ENCODE peak calls at places on chromosomes 12 and 14, in nine cellular contexts. One of them, this sample, is unnamed.

GRCh38 chr14:74500417-74501134 is 7.0 kb downstream of the ISCA2 start:
- DNase-seq in neural progenitor cell: peak; percentile 68
- DNase-seq in type B pancreatic cell: no peak
- DNase-seq in transverse colon: no peak
- DNase-seq in fibroblast of lung: no peak
- DNase-seq in GM12864: no peak
- DNase-seq in psoas muscle: no peak
- DNase-seq in cardiac muscle cell: no peak
- DNase-seq in pancreas: no peak
- DNase-seq in this sample: no peak

GRCh38 chr12:26691234-26691970 is 141.6 kb downstream of the ITPR2 start:
- DNase-seq in neural progenitor cell: peak; percentile 52
- DNase-seq in type B pancreatic cell: no peak
- DNase-seq in transverse colon: no peak
- DNase-seq in fibroblast of lung: peak; percentile 99
- DNase-seq in GM12864: no peak
- DNase-seq in psoas muscle: no peak
- DNase-seq in cardiac muscle cell: peak; percentile 33
- DNase-seq in pancreas: no peak
- DNase-seq in this sample: peak; percentile 96

GRCh38 chr12:75710361-75711069 is 199.1 kb upstream of the KRR1 start:
- DNase-seq in neural progenitor cell: no peak
- DNase-seq in type B pancreatic cell: no peak
- DNase-seq in transverse colon: no peak
- DNase-seq in fibroblast of lung: no peak
- DNase-seq in GM12864: no peak
- DNase-seq in psoas muscle: no peak
- DNase-seq in cardiac muscle cell: no peak
- DNase-seq in pancreas: no peak
- DNase-seq in this sample: no peak

GRCh38 chr12:31702047-31702446 is 26.8 kb downstream of the AMN1 start:
- DNase-seq in neural progenitor cell: peak; percentile 42
- DNase-seq in type B pancreatic cell: no peak
- DNase-seq in transverse colon: no peak
- DNase-seq in fibroblast of lung: peak; percentile 34
- DNase-seq in GM12864: no peak
- DNase-seq in psoas muscle: no peak
- DNase-seq in cardiac muscle cell: peak; percentile 7
- DNase-seq in pancreas: no peak
- DNase-seq in this sample: peak; percentile 36

GRCh38 chr12:59626382-59626781 is 30.6 kb downstream of the SLC16A7 start:
- DNase-seq in neural progenitor cell: no peak
- DNase-seq in type B pancreatic cell: no peak
- DNase-seq in transverse colon: no peak
- DNase-seq in fibroblast of lung: peak; percentile 6
- DNase-seq in GM12864: no peak
- DNase-seq in psoas muscle: no peak
- DNase-seq in cardiac muscle cell: no peak
- DNase-seq in pancreas: no peak
- DNase-seq in this sample: peak; percentile 70

GRCh38 chr12:50788562-50788961 is 24.7 kb downstream of the ATF1 start:
- DNase-seq in neural progenitor cell: no peak
- DNase-seq in type B pancreatic cell: no peak
- DNase-seq in transverse colon: no peak
- DNase-seq in fibroblast of lung: peak; percentile 98
- DNase-seq in GM12864: no peak
- DNase-seq in psoas muscle: no peak
- DNase-seq in cardiac muscle cell: no peak
- DNase-seq in pancreas: no peak
- DNase-seq in this sample: peak; percentile 87

GRCh38 chr14:39109893-39110715 is 4.0 kb upstream of the GEMIN2 start:
- DNase-seq in neural progenitor cell: no peak
- DNase-seq in type B pancreatic cell: no peak
- DNase-seq in transverse colon: no peak
- DNase-seq in fibroblast of lung: no peak
- DNase-seq in GM12864: no peak
- DNase-seq in psoas muscle: no peak
- DNase-seq in cardiac muscle cell: no peak
- DNase-seq in pancreas: no peak
- DNase-seq in this sample: no peak

GRCh38 chr12:112858776-112859175 is 48.0 kb upstream of the OAS1 start:
- DNase-seq in neural progenitor cell: no peak
- DNase-seq in type B pancreatic cell: no peak
- DNase-seq in transverse colon: no peak
- DNase-seq in fibroblast of lung: no peak
- DNase-seq in GM12864: no peak
- DNase-seq in psoas muscle: no peak
- DNase-seq in cardiac muscle cell: no peak
- DNase-seq in pancreas: no peak
- DNase-seq in this sample: no peak

GRCh38 chr12:31859232-31859977 is 99.8 kb upstream of the RESF1 start:
- DNase-seq in neural progenitor cell: no peak
- DNase-seq in type B pancreatic cell: no peak
- DNase-seq in transverse colon: peak; percentile 8
- DNase-seq in fibroblast of lung: no peak
- DNase-seq in GM12864: peak; percentile 52
- DNase-seq in psoas muscle: no peak
- DNase-seq in cardiac muscle cell: no peak
- DNase-seq in pancreas: no peak
- DNase-seq in this sample: no peak

GRCh38 chr14:103121161-103121845 is 2.0 kb upstream of the TNFAIP2 start:
- DNase-seq in neural progenitor cell: no peak
- DNase-seq in type B pancreatic cell: no peak
- DNase-seq in transverse colon: peak; percentile 48
- DNase-seq in fibroblast of lung: no peak
- DNase-seq in GM12864: no peak
- DNase-seq in psoas muscle: peak; percentile 89
- DNase-seq in cardiac muscle cell: no peak
- DNase-seq in pancreas: no peak
- DNase-seq in this sample: peak; percentile 62

GRCh38 chr14:85319998-85320397 is 209.9 kb upstream of the FLRT2 start:
- DNase-seq in neural progenitor cell: no peak
- DNase-seq in type B pancreatic cell: no peak
- DNase-seq in transverse colon: no peak
- DNase-seq in fibroblast of lung: peak; percentile 74
- DNase-seq in GM12864: no peak
- DNase-seq in psoas muscle: no peak
- DNase-seq in cardiac muscle cell: no peak
- DNase-seq in pancreas: no peak
- DNase-seq in this sample: peak; percentile 43

GRCh38 chr12:3033538-3033865 is 43.7 kb upstream of the TSPAN9 start:
- DNase-seq in neural progenitor cell: no peak
- DNase-seq in type B pancreatic cell: no peak
- DNase-seq in transverse colon: no peak
- DNase-seq in fibroblast of lung: no peak
- DNase-seq in GM12864: no peak
- DNase-seq in psoas muscle: peak; percentile 81
- DNase-seq in cardiac muscle cell: no peak
- DNase-seq in pancreas: no peak
- DNase-seq in this sample: no peak

GRCh38 chr14:60326274-60326673 is 77.3 kb downstream of the PPM1A start:
- DNase-seq in neural progenitor cell: no peak
- DNase-seq in type B pancreatic cell: no peak
- DNase-seq in transverse colon: no peak
- DNase-seq in fibroblast of lung: no peak
- DNase-seq in GM12864: no peak
- DNase-seq in psoas muscle: no peak
- DNase-seq in cardiac muscle cell: no peak
- DNase-seq in pancreas: no peak
- DNase-seq in this sample: no peak

GRCh38 chr12:53071591-53072551 is 7.3 kb downstream of the SPRYD3 start:
- DNase-seq in neural progenitor cell: peak; percentile 72
- DNase-seq in type B pancreatic cell: no peak
- DNase-seq in transverse colon: peak; percentile 60
- DNase-seq in fibroblast of lung: peak; percentile 61
- DNase-seq in GM12864: no peak
- DNase-seq in psoas muscle: peak; percentile 89
- DNase-seq in cardiac muscle cell: peak; percentile 70
- DNase-seq in pancreas: peak; percentile 53
- DNase-seq in this sample: no peak
- TF ChIP-seq CTCF in neural progenitor cell: peak; percentile 26
- TF ChIP-seq CTCF in type B pancreatic cell: no peak
- TF ChIP-seq CTCF in transverse colon: no peak
- TF ChIP-seq CTCF in fibroblast of lung: peak; percentile 25
- TF ChIP-seq CTCF in GM12864: no peak
- TF ChIP-seq CTCF in psoas muscle: no peak
- TF ChIP-seq CTCF in cardiac muscle cell: peak; percentile 40
- TF ChIP-seq CTCF in pancreas: no peak
- TF ChIP-seq CTCF in this sample: no peak

DNA sequence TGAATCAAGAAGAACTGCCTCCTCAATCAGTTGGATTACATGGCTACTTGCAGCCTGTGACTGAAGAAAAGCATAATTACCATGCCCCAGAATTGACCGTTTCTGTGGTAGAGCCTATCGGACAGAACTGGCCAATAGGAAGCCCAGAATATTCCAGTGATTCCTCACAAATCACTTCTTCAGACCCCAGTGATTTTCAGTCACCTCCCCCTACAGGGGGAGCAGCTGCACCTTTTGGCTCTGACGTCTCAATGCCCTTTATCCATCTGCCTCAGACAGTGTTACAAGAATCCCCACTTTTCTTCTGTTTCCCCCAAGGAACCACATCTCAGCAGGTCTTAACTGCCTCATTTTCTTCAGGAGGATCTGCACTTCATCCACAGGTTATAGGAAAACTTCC is 80.8 kb downstream of the RAD52 start:
- DNase-seq in neural progenitor cell: peak; percentile 32
- DNase-seq in type B pancreatic cell: no peak
- DNase-seq in transverse colon: no peak
- DNase-seq in fibroblast of lung: no peak
- DNase-seq in GM12864: no peak
- DNase-seq in psoas muscle: no peak
- DNase-seq in cardiac muscle cell: no peak
- DNase-seq in pancreas: no peak
- DNase-seq in this sample: no peak
- TF ChIP-seq CTCF in neural progenitor cell: peak; percentile 47
- TF ChIP-seq CTCF in type B pancreatic cell: no peak
- TF ChIP-seq CTCF in transverse colon: no peak
- TF ChIP-seq CTCF in fibroblast of lung: no peak
- TF ChIP-seq CTCF in GM12864: no peak
- TF ChIP-seq CTCF in psoas muscle: no peak
- TF ChIP-seq CTCF in cardiac muscle cell: peak; percentile 18
- TF ChIP-seq CTCF in pancreas: no peak
- TF ChIP-seq CTCF in this sample: no peak

GRCh38 chr12:14239350-14239934 is 126.0 kb upstream of the ATF7IP start:
- DNase-seq in neural progenitor cell: no peak
- DNase-seq in type B pancreatic cell: peak; percentile 69
- DNase-seq in transverse colon: no peak
- DNase-seq in fibroblast of lung: peak; percentile 60
- DNase-seq in GM12864: peak; percentile 78
- DNase-seq in psoas muscle: no peak
- DNase-seq in cardiac muscle cell: peak; percentile 69
- DNase-seq in pancreas: no peak
- DNase-seq in this sample: no peak
- TF ChIP-seq CTCF in neural progenitor cell: peak; percentile 21
- TF ChIP-seq CTCF in type B pancreatic cell: peak; percentile 52
- TF ChIP-seq CTCF in transverse colon: no peak
- TF ChIP-seq CTCF in fibroblast of lung: no peak
- TF ChIP-seq CTCF in GM12864: peak; percentile 57
- TF ChIP-seq CTCF in psoas muscle: no peak
- TF ChIP-seq CTCF in cardiac muscle cell: no peak
- TF ChIP-seq CTCF in pancreas: no peak
- TF ChIP-seq CTCF in this sample: no peak

DNA sequence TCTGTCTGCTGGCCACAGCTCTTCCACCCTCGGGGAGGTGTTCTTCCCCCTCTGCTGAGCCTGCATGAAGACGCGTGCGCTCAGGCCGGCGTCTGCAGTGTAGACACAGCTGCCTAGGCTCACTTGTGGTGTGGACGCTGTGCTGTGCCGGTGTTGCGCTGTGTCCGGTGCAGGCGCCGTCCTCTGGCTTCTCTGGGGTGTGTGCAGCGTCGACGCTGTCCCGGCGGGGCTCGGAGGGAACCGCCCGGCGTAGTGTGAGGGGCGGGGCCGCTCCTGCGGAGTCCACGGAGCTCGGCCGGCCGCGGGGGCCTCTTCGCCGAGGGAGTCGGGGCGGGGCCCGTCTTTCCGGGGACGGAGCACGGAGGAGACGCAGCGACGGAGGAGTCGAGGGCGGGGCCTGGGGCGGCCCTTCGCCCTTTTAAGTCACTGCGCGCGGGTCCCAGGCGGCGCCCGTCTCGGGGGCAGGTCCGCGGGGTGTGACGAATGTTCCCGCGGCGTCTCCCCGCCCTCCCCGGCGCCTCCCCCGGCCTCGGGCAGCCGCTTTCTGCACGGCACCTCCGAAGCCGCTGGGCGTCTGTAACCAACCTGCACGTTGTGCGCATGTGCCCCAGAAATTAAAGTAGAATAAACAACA is 45.2 kb downstream of the NOC4L start:
- DNase-seq in neural progenitor cell: peak; percentile 86
- DNase-seq in type B pancreatic cell: peak; percentile 84
- DNase-seq in transverse colon: peak; percentile 95
- DNase-seq in fibroblast of lung: peak; percentile 88
- DNase-seq in GM12864: peak; percentile 54
- DNase-seq in psoas muscle: peak; percentile 96
- DNase-seq in cardiac muscle cell: peak; percentile 94
- DNase-seq in pancreas: peak; percentile 90
- DNase-seq in this sample: peak; percentile 91
- TF ChIP-seq CTCF in neural progenitor cell: no peak
- TF ChIP-seq CTCF in type B pancreatic cell: no peak
- TF ChIP-seq CTCF in transverse colon: no peak
- TF ChIP-seq CTCF in fibroblast of lung: no peak
- TF ChIP-seq CTCF in GM12864: no peak
- TF ChIP-seq CTCF in psoas muscle: no peak
- TF ChIP-seq CTCF in cardiac muscle cell: no peak
- TF ChIP-seq CTCF in pancreas: no peak
- TF ChIP-seq CTCF in this sample: no peak

DNA sequence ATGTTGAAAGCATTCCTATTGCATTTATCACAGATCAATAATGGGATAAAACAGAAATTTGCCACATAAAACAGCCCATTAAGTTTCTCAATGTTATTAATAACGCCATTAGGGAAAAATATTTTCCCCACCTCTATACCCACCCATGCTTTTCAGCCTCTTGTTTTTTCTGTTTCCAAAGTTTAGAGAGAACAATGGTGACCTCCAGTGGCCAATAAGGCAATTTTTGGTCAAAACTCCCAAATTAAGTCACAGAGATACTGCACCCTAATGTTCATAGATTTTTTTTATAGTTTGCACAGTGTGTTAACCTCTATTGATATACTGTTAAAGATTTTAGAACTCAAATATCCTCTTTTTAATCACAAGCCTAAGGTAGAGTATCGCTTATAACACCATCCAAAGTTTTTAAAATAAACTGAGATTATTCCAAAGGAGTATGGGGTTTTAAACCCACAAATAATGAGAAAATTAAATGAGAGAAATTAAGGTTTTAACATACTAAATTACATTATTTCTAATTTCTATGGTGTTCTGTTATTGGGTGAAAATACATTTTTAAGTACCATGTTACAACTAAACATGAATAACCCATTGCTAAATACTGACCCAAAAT is 184.7 kb upstream of the DCN start:
- DNase-seq in neural progenitor cell: no peak
- DNase-seq in type B pancreatic cell: no peak
- DNase-seq in transverse colon: no peak
- DNase-seq in fibroblast of lung: peak; percentile 10
- DNase-seq in GM12864: no peak
- DNase-seq in psoas muscle: no peak
- DNase-seq in cardiac muscle cell: no peak
- DNase-seq in pancreas: no peak
- DNase-seq in this sample: peak; percentile 38
- TF ChIP-seq CTCF in neural progenitor cell: peak; percentile 56
- TF ChIP-seq CTCF in type B pancreatic cell: peak; percentile 74
- TF ChIP-seq CTCF in transverse colon: no peak
- TF ChIP-seq CTCF in fibroblast of lung: peak; percentile 61
- TF ChIP-seq CTCF in GM12864: peak; percentile 47
- TF ChIP-seq CTCF in psoas muscle: peak; percentile 14
- TF ChIP-seq CTCF in cardiac muscle cell: peak; percentile 57
- TF ChIP-seq CTCF in pancreas: no peak
- TF ChIP-seq CTCF in this sample: peak; percentile 50

This sample was measured in MCF 10A.